ENCODE peak calls at places on chromosomes 13 and 19, in four cellular contexts. Y, Z, N and H are unnamed samples.

GRCh38 chr19:47826800-47827199 is 5.1 kb downstream of the CRX start:
- DNase-seq in Y (no peak), Z (no peak), N (no peak), H (no peak)

GRCh38 chr19:30227661-30228112 is 144.5 kb upstream of the ZNF536 start:
- DNase-seq in Y (peak), Z (no peak), N (peak), H (no peak)

GRCh38 chr13:113759525-113760137 is 605 bp downstream of the TMEM255B start:
- DNase-seq in Y (peak), Z (peak), N (no peak), H (no peak)

GRCh38 chr19:45508931-45509691 is 1.8 kb downstream of the VASP start:
- DNase-seq in Y (peak), N (peak), Z (peak), H (peak)

GRCh38 chr13:92164822-92165221 is 766.4 kb downstream of the GPC5 start:
- DNase-seq in Z (no peak), N (no peak), Y (peak), H (no peak)

GRCh38 chr13:44646044-44646443 is 69.9 kb upstream of the TSC22D1 start:
- DNase-seq in Z (no peak), Y (no peak), N (no peak), H (no peak)

GRCh38 chr13:50485979-50486935 is 357.2 kb downstream of the DLEU7 start:
- DNase-seq in N (no peak), Z (no peak), Y (no peak), H (peak)

GRCh38 chr19:46369817-46370216 is 22.9 kb downstream of the PPP5C start:
- DNase-seq in Y (no peak), N (no peak), Z (no peak), H (no peak)

GRCh38 chr19:5134683-5135082 is 165.8 kb downstream of the KDM4B start:
- DNase-seq in Y (no peak), Z (no peak), N (no peak), H (no peak)

GRCh38 chr19:30897034-30897433 is 452.2 kb downstream of the TSHZ3 start:
- DNase-seq in Y (no peak), N (no peak), Z (no peak), H (no peak)

GRCh38 chr13:68745517-68745916 is 1362.1 kb upstream of the ATXN8OS start:
- DNase-seq in N (no peak), Z (no peak), Y (no peak), H (no peak)

GRCh38 chr13:38264363-38265134 is 85.1 kb upstream of the UFM1 start:
- DNase-seq in Z (no peak), N (no peak), Y (no peak), H (no peak)

GRCh38 chr13:26061947-26062346 is 10.1 kb upstream of the SHISA2 start:
- DNase-seq in N (no peak), Z (no peak), Y (no peak), H (no peak)

GRCh38 chr19:17720487-17720839 is 1.2 kb downstream of the MAP1S start:
- DNase-seq in Z (no peak), N (no peak), Y (no peak), H (no peak)

GRCh38 chr19:20325151-20325550 is 158.1 kb downstream of the ZNF486 start:
- DNase-seq in Z (no peak), Y (no peak), N (no peak), H (no peak)

GRCh38 chr13:106343831-106344230 is 191.6 kb downstream of the EFNB2 start:
- DNase-seq in Z (no peak), Y (no peak), N (no peak), H (no peak)

GRCh38 chr13:113648218-113648615 is 9.8 kb downstream of the ATP4B start:
- DNase-seq in Y (no peak), Z (no peak), N (peak), H (peak)

GRCh38 chr19:4007836-4008539 is 452 bp downstream of the PIAS4 start:
- DNase-seq in Y (peak), N (no peak), Z (peak), H (no peak)

GRCh38 chr13:113862766-113863510 is 938 bp downstream of the GAS6 start:
- DNase-seq in Y (peak), Z (peak), N (peak), H (peak)

GRCh38 chr19:44741841-44742352 is 6.6 kb upstream of the BCL3 start:
- DNase-seq in Z (peak), N (peak), Y (no peak), H (peak)

GRCh38 chr13:48400820-48401219 is 12.1 kb downstream of the LPAR6 start:
- DNase-seq in N (no peak), Y (no peak), Z (no peak), H (no peak)

GRCh38 chr13:20769834-20770233 is 3.9 kb downstream of the EEF1AKMT1 start:
- DNase-seq in Y (no peak), Z (no peak), N (no peak), H (no peak)

GRCh38 chr13:93230466-93230865 is 3.9 kb downstream of the GPC6 start:
- DNase-seq in Y (no peak), Z (no peak), N (no peak), H (no peak)

GRCh38 chr19:42657551-42657950 is 62.8 kb upstream of the CEACAM8 start:
- DNase-seq in Y (no peak), Z (no peak), N (no peak), H (no peak)

GRCh38 chr19:44848036-44848804 is 2.1 kb downstream of the NECTIN2 start:
- DNase-seq in N (no peak), Y (peak), Z (peak), H (no peak)

GRCh38 chr13:70183041-70183440 is 74.8 kb upstream of the KLHL1 start:
- DNase-seq in N (no peak), Z (no peak), Y (no peak), H (no peak)

GRCh38 chr19:33386361-33386858 is 12.9 kb downstream of the CEBPG start:
- DNase-seq in N (peak), Y (no peak), Z (no peak), H (peak)

GRCh38 chr19:33387351-33388230 is 14.1 kb downstream of the CEBPG start:
- DNase-seq in Z (no peak), N (peak), Y (no peak), H (no peak)

GRCh38 chr19:33388817-33389573 is 15.5 kb downstream of the CEBPG start:
- DNase-seq in N (peak), Z (peak), Y (no peak), H (no peak)

GRCh38 chr19:33389574-33390119 is 16.1 kb downstream of the CEBPG start:
- DNase-seq in Y (no peak), Z (peak), N (peak), H (no peak)

DNA sequence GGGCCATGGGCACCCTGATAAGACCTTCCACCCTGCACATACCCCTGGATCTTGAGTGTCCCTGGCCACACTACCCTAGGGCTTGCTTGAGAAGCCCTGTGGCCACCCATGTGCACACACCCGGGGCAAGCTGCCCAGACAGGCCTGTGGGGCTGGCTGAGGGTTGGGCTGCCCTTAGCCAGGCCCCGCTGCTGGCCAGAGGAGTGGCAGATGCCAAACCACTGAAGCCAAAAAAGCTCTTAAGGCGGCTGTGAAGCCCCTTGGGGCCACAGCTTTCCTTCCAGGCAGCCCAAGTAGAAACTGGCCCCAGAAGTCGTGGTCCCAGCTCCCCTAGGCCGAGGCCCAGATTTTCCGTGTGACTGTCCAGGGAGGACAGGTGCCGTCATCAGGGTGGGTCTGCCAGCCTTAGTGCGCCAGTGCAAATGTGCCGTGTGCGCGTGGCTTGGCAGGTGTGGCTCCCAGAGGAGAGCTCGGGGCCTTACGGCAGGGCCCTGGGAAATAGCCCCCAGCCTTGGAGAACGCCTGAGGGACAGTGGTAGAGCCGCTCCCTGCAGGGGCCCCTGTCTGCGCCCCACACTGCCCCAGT is 14.8 kb downstream of the CEBPG start:
- DNase-seq in Y (no peak), Z (no peak), N (peak), H (peak)
- H3K27ac ChIP-seq in Y (no peak), Z (no peak), N (peak), H (peak)

DNA sequence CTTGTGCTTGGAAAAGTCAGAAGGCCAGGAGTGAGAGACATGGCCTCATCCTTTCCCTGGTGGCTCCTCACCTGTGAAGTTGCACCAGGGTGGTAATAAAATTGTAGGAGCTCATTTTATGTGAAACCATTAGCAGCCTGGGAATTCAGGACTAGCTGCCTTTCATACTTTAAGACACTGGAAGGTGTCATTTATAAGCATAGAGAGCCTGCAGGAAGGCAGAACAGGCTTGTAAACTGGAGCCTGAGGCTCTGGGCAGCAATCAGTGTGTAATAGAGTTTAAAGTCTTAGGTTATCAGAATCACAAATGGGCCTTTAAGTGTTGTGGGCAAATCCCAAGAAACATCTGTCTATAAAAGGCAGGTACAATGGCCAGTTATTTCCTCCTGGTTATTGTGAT is 127.2 kb downstream of the TM9SF2 start:
- DNase-seq in Z (no peak), N (no peak), Y (no peak), H (no peak)
- TF ChIP-seq CTCF in Z (no peak), N (no peak), Y (no peak), H (no peak)

DNA sequence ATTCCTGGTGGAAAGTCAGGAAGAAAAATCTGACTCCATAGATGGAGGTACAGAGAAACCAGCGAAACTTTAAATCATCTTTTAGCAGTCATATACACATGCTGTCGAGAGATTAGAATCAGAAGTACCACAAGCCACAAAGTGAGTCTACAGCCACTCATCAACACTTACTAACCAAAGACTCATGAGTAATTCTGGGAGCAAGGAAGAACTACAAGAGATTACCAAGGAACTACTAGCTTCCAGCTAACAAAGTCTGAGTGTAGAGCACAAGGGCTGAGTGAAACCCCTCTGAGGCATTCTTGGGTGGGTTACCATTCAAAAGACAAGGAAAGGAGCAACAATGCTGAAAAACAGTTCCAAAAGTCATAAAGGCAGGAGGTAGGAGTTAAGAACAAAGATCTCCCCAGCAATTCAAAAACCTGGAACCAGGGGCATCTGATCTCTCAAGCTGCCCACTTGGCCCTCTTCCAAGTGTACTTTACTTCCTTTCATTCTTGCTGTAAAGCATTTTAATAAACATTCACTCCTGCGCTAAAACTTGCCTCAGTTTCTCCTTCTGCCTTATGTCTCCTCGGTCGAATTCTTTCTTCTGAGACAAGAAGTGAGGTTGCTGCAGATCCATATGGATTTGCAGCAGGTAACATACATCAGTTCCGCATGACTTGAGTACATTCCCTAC is 13.0 kb downstream of the RBM26 start:
- DNase-seq in Z (no peak), Y (no peak), N (no peak), H (no peak)
- H3K27ac ChIP-seq in Z (no peak), Y (peak), N (no peak), H (no peak)

GRCh38 chr19:2110822-2111221 is 14.1 kb downstream of the IZUMO4 start:
- DNase-seq in N (no peak), Z (no peak), Y (peak), H (no peak)
- TF ChIP-seq CTCF in N (no peak), Z (no peak), Y (peak), H (no peak)

DNA sequence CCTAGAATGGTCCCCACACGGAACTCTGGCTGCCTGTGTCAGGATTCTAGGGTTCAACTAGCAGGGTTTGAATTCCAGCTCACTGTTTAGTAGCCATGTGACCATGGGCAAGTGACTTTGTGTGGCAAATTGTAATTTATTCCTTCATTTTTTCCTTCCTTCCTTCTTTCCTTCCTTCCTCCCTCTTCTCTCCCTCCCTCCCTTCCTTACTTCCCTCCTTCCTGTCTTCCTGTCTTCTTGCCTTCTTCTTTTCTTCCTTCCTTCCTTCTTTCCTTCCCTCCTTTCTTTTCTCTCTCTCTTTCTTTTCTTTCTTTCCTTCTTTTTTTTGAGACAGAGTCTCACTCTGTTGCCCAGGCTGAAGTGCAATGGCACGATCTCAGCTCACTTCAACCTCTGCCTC is 8.5 kb upstream of the DENND1C start:
- DNase-seq in Y (no peak), N (no peak), Z (no peak), H (no peak)
- H3K27ac ChIP-seq in Y (no peak), N (no peak), Z (no peak), H (no peak)

DNA sequence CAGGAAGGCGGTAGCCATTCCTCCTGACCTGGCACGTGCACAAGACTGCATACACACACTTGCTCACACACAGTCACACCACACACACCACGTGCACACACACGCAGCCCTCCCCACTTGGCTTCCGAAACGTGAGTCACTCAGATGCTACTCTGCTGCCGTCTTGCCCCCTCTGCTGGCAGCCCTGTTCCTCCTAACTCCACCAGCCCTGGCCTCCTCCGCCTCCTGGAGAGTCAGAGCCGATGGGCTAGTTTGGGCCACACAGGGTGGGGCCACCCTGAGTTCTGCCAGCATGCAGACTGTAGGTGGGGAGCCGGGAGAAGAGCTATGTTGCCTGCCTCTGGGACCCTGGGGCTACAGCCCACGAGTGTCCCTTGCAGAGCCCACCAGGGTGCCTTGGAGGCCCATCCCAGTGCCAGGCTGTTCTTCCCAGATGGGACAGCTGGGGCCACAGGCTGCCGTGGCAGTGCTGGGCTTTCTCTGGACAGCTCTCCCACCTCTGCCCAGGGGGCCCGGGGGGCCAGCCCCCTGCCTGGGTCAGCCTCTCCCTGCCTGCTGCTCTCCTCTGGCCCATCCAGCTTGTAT is 12.1 kb downstream of the PIN1 start:
- DNase-seq in Y (peak), N (no peak), Z (peak), H (peak)
- TF ChIP-seq CTCF in Y (peak), N (peak), Z (no peak), H (no peak)

GRCh38 chr13:111316161-111316730 is 4.2 kb upstream of the TEX29 start:
- DNase-seq in N (no peak), Z (no peak), Y (no peak), H (no peak)
- H3K27ac ChIP-seq in N (no peak), Z (no peak), Y (no peak), H (no peak)

GRCh38 chr19:23101241-23101640 is 15.6 kb upstream of the ZNF730 start:
- DNase-seq in Y (no peak), Z (no peak), N (no peak), H (no peak)
- TF ChIP-seq CTCF in Y (no peak), Z (no peak), N (no peak), H (no peak)

DNA sequence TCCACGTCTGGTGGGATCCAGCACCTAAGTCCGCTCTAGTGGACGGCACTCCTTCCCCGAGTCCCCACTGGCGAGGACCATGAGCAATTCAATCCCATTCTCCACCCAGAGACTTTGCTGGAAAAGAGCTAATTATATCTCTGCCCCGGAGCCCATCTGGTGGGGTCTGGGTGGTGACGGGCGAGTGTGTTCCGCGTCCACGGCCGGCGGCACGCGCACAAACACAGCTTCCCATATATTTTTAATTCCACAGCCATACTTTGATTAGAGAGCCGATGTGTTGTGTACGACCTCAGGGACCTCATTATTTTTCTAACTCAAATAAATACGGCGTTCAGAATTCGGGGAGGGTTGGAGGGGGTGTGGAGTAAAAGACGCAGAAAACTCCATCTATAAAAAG is 64.1 kb upstream of the ADGRE5 start:
- DNase-seq in N (no peak), Z (no peak), Y (no peak), H (no peak)
- H3K27ac ChIP-seq in N (no peak), Z (no peak), Y (no peak), H (no peak)